ENCODE peak calls at places on chromosomes 13 and 19, in five cellular contexts. One of them, this sample, is unnamed.

GRCh38 chr13:27634231-27634630 is 12.5 kb downstream of the POLR1D start:
- DNase-seq in GM10248: no peak
- DNase-seq in stimulated activated CD8-positive, alpha-beta memory T cell treated with anti-CD3 and anti-CD28 coated beads, Interleukin-4, amount 100 ng/mL, for 4 hours: no peak
- DNase-seq in heart right ventricle: no peak
- DNase-seq in AG08395: no peak
- DNase-seq in this sample: peak; percentile 48

GRCh38 chr19:46898731-46899130 is 37.9 kb downstream of the ARHGAP35 start:
- DNase-seq in GM10248: no peak
- DNase-seq in stimulated activated CD8-positive, alpha-beta memory T cell treated with anti-CD3 and anti-CD28 coated beads, Interleukin-4, amount 100 ng/mL, for 4 hours: no peak
- DNase-seq in heart right ventricle: peak; percentile 34
- DNase-seq in AG08395: peak; percentile 40
- DNase-seq in this sample: no peak

GRCh38 chr13:105638446-105638845 is 897.0 kb downstream of the EFNB2 start:
- DNase-seq in GM10248: no peak
- DNase-seq in stimulated activated CD8-positive, alpha-beta memory T cell treated with anti-CD3 and anti-CD28 coated beads, Interleukin-4, amount 100 ng/mL, for 4 hours: no peak
- DNase-seq in heart right ventricle: no peak
- DNase-seq in AG08395: no peak
- DNase-seq in this sample: no peak

GRCh38 chr19:15008308-15008707 is 28.6 kb upstream of the SLC1A6 start:
- DNase-seq in GM10248: no peak
- DNase-seq in stimulated activated CD8-positive, alpha-beta memory T cell treated with anti-CD3 and anti-CD28 coated beads, Interleukin-4, amount 100 ng/mL, for 4 hours: no peak
- DNase-seq in heart right ventricle: no peak
- DNase-seq in AG08395: no peak
- DNase-seq in this sample: no peak

GRCh38 chr19:43290568-43291359 is 21.4 kb upstream of the PSG9 start:
- DNase-seq in GM10248: no peak
- DNase-seq in stimulated activated CD8-positive, alpha-beta memory T cell treated with anti-CD3 and anti-CD28 coated beads, Interleukin-4, amount 100 ng/mL, for 4 hours: no peak
- DNase-seq in heart right ventricle: no peak
- DNase-seq in AG08395: no peak
- DNase-seq in this sample: no peak

GRCh38 chr19:16608290-16608704 is 19.7 kb downstream of the MED26 start:
- DNase-seq in GM10248: no peak
- DNase-seq in stimulated activated CD8-positive, alpha-beta memory T cell treated with anti-CD3 and anti-CD28 coated beads, Interleukin-4, amount 100 ng/mL, for 4 hours: no peak
- DNase-seq in heart right ventricle: no peak
- DNase-seq in AG08395: peak; percentile 93
- DNase-seq in this sample: peak; percentile 73

GRCh38 chr19:4304509-4305252 is at the start of gene FSD1:
- DNase-seq in GM10248: peak; percentile 94
- DNase-seq in stimulated activated CD8-positive, alpha-beta memory T cell treated with anti-CD3 and anti-CD28 coated beads, Interleukin-4, amount 100 ng/mL, for 4 hours: peak; percentile 27
- DNase-seq in heart right ventricle: no peak
- DNase-seq in AG08395: peak; percentile 98
- DNase-seq in this sample: no peak

GRCh38 chr13:100182894-100183490 is 94.1 kb downstream of the PCCA start:
- DNase-seq in GM10248: no peak
- DNase-seq in stimulated activated CD8-positive, alpha-beta memory T cell treated with anti-CD3 and anti-CD28 coated beads, Interleukin-4, amount 100 ng/mL, for 4 hours: no peak
- DNase-seq in heart right ventricle: no peak
- DNase-seq in AG08395: no peak
- DNase-seq in this sample: no peak

GRCh38 chr13:66794340-66795031 is 435.6 kb downstream of the PCDH9 start:
- DNase-seq in GM10248: no peak
- DNase-seq in stimulated activated CD8-positive, alpha-beta memory T cell treated with anti-CD3 and anti-CD28 coated beads, Interleukin-4, amount 100 ng/mL, for 4 hours: no peak
- DNase-seq in heart right ventricle: no peak
- DNase-seq in AG08395: no peak
- DNase-seq in this sample: no peak

GRCh38 chr13:50712469-50712868 is 131.0 kb downstream of the DLEU7 start:
- DNase-seq in GM10248: no peak
- DNase-seq in stimulated activated CD8-positive, alpha-beta memory T cell treated with anti-CD3 and anti-CD28 coated beads, Interleukin-4, amount 100 ng/mL, for 4 hours: no peak
- DNase-seq in heart right ventricle: no peak
- DNase-seq in AG08395: no peak
- DNase-seq in this sample: no peak

GRCh38 chr13:25179011-25179410 is 6.9 kb upstream of the AMER2 start:
- DNase-seq in GM10248: no peak
- DNase-seq in stimulated activated CD8-positive, alpha-beta memory T cell treated with anti-CD3 and anti-CD28 coated beads, Interleukin-4, amount 100 ng/mL, for 4 hours: no peak
- DNase-seq in heart right ventricle: no peak
- DNase-seq in AG08395: no peak
- DNase-seq in this sample: no peak

GRCh38 chr13:47038196-47038595 is 141.3 kb upstream of the HTR2A start:
- DNase-seq in GM10248: no peak
- DNase-seq in stimulated activated CD8-positive, alpha-beta memory T cell treated with anti-CD3 and anti-CD28 coated beads, Interleukin-4, amount 100 ng/mL, for 4 hours: no peak
- DNase-seq in heart right ventricle: no peak
- DNase-seq in AG08395: no peak
- DNase-seq in this sample: no peak

GRCh38 chr19:42184401-42184861 is 33.0 kb downstream of the DEDD2 start:
- DNase-seq in GM10248: peak; percentile 80
- DNase-seq in stimulated activated CD8-positive, alpha-beta memory T cell treated with anti-CD3 and anti-CD28 coated beads, Interleukin-4, amount 100 ng/mL, for 4 hours: peak; percentile 56
- DNase-seq in heart right ventricle: peak; percentile 68
- DNase-seq in AG08395: peak; percentile 95
- DNase-seq in this sample: peak; percentile 71

GRCh38 chr19:1101337-1101698 is 2.5 kb upstream of the GPX4 start:
- DNase-seq in GM10248: no peak
- DNase-seq in stimulated activated CD8-positive, alpha-beta memory T cell treated with anti-CD3 and anti-CD28 coated beads, Interleukin-4, amount 100 ng/mL, for 4 hours: no peak
- DNase-seq in heart right ventricle: peak; percentile 60
- DNase-seq in AG08395: no peak
- DNase-seq in this sample: no peak

GRCh38 chr19:2270572-2271515 is 11.1 kb downstream of the PEAK3 start:
- DNase-seq in GM10248: peak; percentile 81
- DNase-seq in stimulated activated CD8-positive, alpha-beta memory T cell treated with anti-CD3 and anti-CD28 coated beads, Interleukin-4, amount 100 ng/mL, for 4 hours: peak; percentile 60
- DNase-seq in heart right ventricle: peak; percentile 88
- DNase-seq in AG08395: peak; percentile 93
- DNase-seq in this sample: peak; percentile 90

GRCh38 chr13:110565296-110565695 is 3.8 kb upstream of the RAB20 start:
- DNase-seq in GM10248: no peak
- DNase-seq in stimulated activated CD8-positive, alpha-beta memory T cell treated with anti-CD3 and anti-CD28 coated beads, Interleukin-4, amount 100 ng/mL, for 4 hours: no peak
- DNase-seq in heart right ventricle: no peak
- DNase-seq in AG08395: no peak
- DNase-seq in this sample: no peak

GRCh38 chr19:825897-826640 is 1.6 kb upstream of the AZU1 start:
- DNase-seq in GM10248: no peak
- DNase-seq in stimulated activated CD8-positive, alpha-beta memory T cell treated with anti-CD3 and anti-CD28 coated beads, Interleukin-4, amount 100 ng/mL, for 4 hours: no peak
- DNase-seq in heart right ventricle: no peak
- DNase-seq in AG08395: no peak
- DNase-seq in this sample: no peak

GRCh38 chr19:710767-711166 is 2.0 kb downstream of the PALM start:
- DNase-seq in GM10248: no peak
- DNase-seq in stimulated activated CD8-positive, alpha-beta memory T cell treated with anti-CD3 and anti-CD28 coated beads, Interleukin-4, amount 100 ng/mL, for 4 hours: no peak
- DNase-seq in heart right ventricle: no peak
- DNase-seq in AG08395: no peak
- DNase-seq in this sample: no peak

GRCh38 chr19:7748756-7749155 is 1.4 kb upstream of the CD209 start:
- DNase-seq in GM10248: no peak
- DNase-seq in stimulated activated CD8-positive, alpha-beta memory T cell treated with anti-CD3 and anti-CD28 coated beads, Interleukin-4, amount 100 ng/mL, for 4 hours: no peak
- DNase-seq in heart right ventricle: no peak
- DNase-seq in AG08395: no peak
- DNase-seq in this sample: no peak

GRCh38 chr13:102312841-102313240 is 89.0 kb downstream of the FGF14 start:
- DNase-seq in GM10248: no peak
- DNase-seq in stimulated activated CD8-positive, alpha-beta memory T cell treated with anti-CD3 and anti-CD28 coated beads, Interleukin-4, amount 100 ng/mL, for 4 hours: no peak
- DNase-seq in heart right ventricle: no peak
- DNase-seq in AG08395: no peak
- DNase-seq in this sample: no peak

GRCh38 chr19:17244618-17245534 is 843 bp downstream of the NR2F6 start:
- DNase-seq in GM10248: no peak
- DNase-seq in stimulated activated CD8-positive, alpha-beta memory T cell treated with anti-CD3 and anti-CD28 coated beads, Interleukin-4, amount 100 ng/mL, for 4 hours: no peak
- DNase-seq in heart right ventricle: no peak
- DNase-seq in AG08395: no peak
- DNase-seq in this sample: no peak

GRCh38 chr19:58134244-58134643 is 16.3 kb downstream of the ZNF329 start:
- DNase-seq in GM10248: no peak
- DNase-seq in stimulated activated CD8-positive, alpha-beta memory T cell treated with anti-CD3 and anti-CD28 coated beads, Interleukin-4, amount 100 ng/mL, for 4 hours: no peak
- DNase-seq in heart right ventricle: no peak
- DNase-seq in AG08395: no peak
- DNase-seq in this sample: no peak

GRCh38 chr19:32606289-32606688 is 25.3 kb downstream of the PDCD5 start:
- DNase-seq in GM10248: no peak
- DNase-seq in stimulated activated CD8-positive, alpha-beta memory T cell treated with anti-CD3 and anti-CD28 coated beads, Interleukin-4, amount 100 ng/mL, for 4 hours: no peak
- DNase-seq in heart right ventricle: no peak
- DNase-seq in AG08395: no peak
- DNase-seq in this sample: no peak